ENCODE peak calls at places on chromosomes 2 and 18, in six cellular contexts. V, X, D, Y, P and L are unnamed samples.

GRCh38 chr2:225842939-225843338 is 443.4 kb downstream of the NYAP2 start:
- DNase-seq in V (no peak), X (no peak), D (no peak), Y (no peak), P (no peak), L (no peak)

GRCh38 chr2:121686218-121686617 is 37.0 kb upstream of the CLASP1 start:
- DNase-seq in V (no peak), X (no peak), D (no peak), Y (no peak), P (no peak), L (no peak)

GRCh38 chr2:43133708-43134570 is 92.5 kb downstream of the ZFP36L2 start:
- DNase-seq in V (no peak), X (peak; percentile 63), D (peak; percentile 83), Y (no peak), P (peak; percentile 76), L (peak; percentile 96)

GRCh38 chr18:79476918-79477685 is 81.4 kb downstream of the NFATC1 start:
- DNase-seq in V (no peak), X (no peak), D (no peak), Y (no peak), P (no peak), L (no peak)

GRCh38 chr2:194491409-194492115 is 1165.5 kb upstream of the SLC39A10 start:
- DNase-seq in V (no peak), X (no peak), D (no peak), Y (no peak), P (no peak), L (no peak)

GRCh38 chr2:207698303-207698702 is 13.1 kb upstream of the CCNYL1 start:
- DNase-seq in V (no peak), X (no peak), D (no peak), Y (no peak), P (no peak), L (no peak)

GRCh38 chr2:204010611-204011560 is 74.3 kb downstream of the ICOS start:
- DNase-seq in V (no peak), X (no peak), D (no peak), Y (no peak), P (no peak), L (no peak)

GRCh38 chr2:98882368-98882767 is 53.7 kb downstream of the CRACDL start:
- DNase-seq in V (no peak), X (no peak), D (no peak), Y (no peak), P (no peak), L (no peak)

GRCh38 chr18:36546028-36546427 is 248.5 kb downstream of the FHOD3 start:
- DNase-seq in V (no peak), X (no peak), D (no peak), Y (no peak), P (no peak), L (no peak)

GRCh38 chr2:71673402-71673795 is 220.0 kb downstream of the DYSF start:
- DNase-seq in V (no peak), X (no peak), D (no peak), Y (no peak), P (no peak), L (no peak)

GRCh38 chr2:118112771-118113334 is 24.6 kb downstream of the INSIG2 start:
- DNase-seq in V (no peak), X (no peak), D (no peak), Y (no peak), P (no peak), L (no peak)

GRCh38 chr2:162768646-162769045 is 69.9 kb downstream of the KCNH7 start:
- DNase-seq in V (no peak), X (no peak), D (no peak), Y (no peak), P (no peak), L (no peak)

GRCh38 chr2:137675584-137676327 is 288.5 kb upstream of the HNMT start:
- DNase-seq in V (no peak), X (no peak), D (no peak), Y (peak; percentile 32), P (no peak), L (no peak)

GRCh38 chr2:238409341-238410200 is 17.2 kb upstream of the ASB1 start:
- DNase-seq in V (no peak), X (no peak), D (no peak), Y (no peak), P (no peak), L (no peak)

GRCh38 chr2:222671259-222672067 is at the start of gene MOGAT1:
- DNase-seq in V (no peak), X (peak; percentile 53), D (peak; percentile 34), Y (peak; percentile 38), P (no peak), L (peak; percentile 58)

GRCh38 chr2:2640371-2640770 is 309.3 kb upstream of the MYT1L start:
- DNase-seq in V (no peak), X (no peak), D (no peak), Y (no peak), P (no peak), L (no peak)

GRCh38 chr2:205662389-205662965 is 19.8 kb upstream of the NRP2 start:
- DNase-seq in V (no peak), X (no peak), D (no peak), Y (no peak), P (no peak), L (no peak)

GRCh38 chr18:62523631-62524442 is 1.0 kb downstream of the ZCCHC2 start:
- DNase-seq in V (no peak), X (peak; percentile 60), D (peak; percentile 48), Y (peak; percentile 52), P (peak; percentile 57), L (peak; percentile 49)

GRCh38 chr2:224142397-224143312 is 103.6 kb upstream of the SERPINE2 start:
- DNase-seq in V (no peak), X (no peak), D (no peak), Y (no peak), P (no peak), L (no peak)

GRCh38 chr18:43031169-43031568 is 84.3 kb downstream of the RIT2 start:
- DNase-seq in V (no peak), X (no peak), D (no peak), Y (no peak), P (no peak), L (no peak)

GRCh38 chr18:79548077-79548450 is 131.5 kb upstream of the CTDP1 start:
- DNase-seq in V (no peak), X (peak; percentile 29), D (no peak), Y (no peak), P (no peak), L (no peak)

GRCh38 chr2:111662771-111663470 is 221.1 kb downstream of the ANAPC1 start:
- DNase-seq in V (no peak), X (no peak), D (peak; percentile 25), Y (no peak), P (peak; percentile 15), L (no peak)

GRCh38 chr2:69159988-69160387 is 147.0 kb downstream of the ANTXR1 start:
- DNase-seq in V (no peak), X (no peak), D (peak; percentile 49), Y (no peak), P (no peak), L (no peak)

GRCh38 chr2:172693529-172694185 is 42.0 kb upstream of the RAPGEF4 start:
- DNase-seq in V (no peak), X (no peak), D (no peak), Y (no peak), P (no peak), L (no peak)

GRCh38 chr2:30315391-30316055 is 84.2 kb downstream of the LBH start:
- DNase-seq in V (no peak), X (no peak), D (no peak), Y (no peak), P (no peak), L (no peak)

GRCh38 chr18:58216071-58216471 is 172.0 kb downstream of the NEDD4L start:
- DNase-seq in V (no peak), X (no peak), D (peak; percentile 44), Y (no peak), P (no peak), L (no peak)

GRCh38 chr2:85158559-85159273 is 25.5 kb downstream of the TCF7L1 start:
- DNase-seq in V (no peak), X (no peak), D (no peak), Y (no peak), P (no peak), L (no peak)

GRCh38 chr18:61870151-61870550 is 22.7 kb downstream of the RNF152 start:
- DNase-seq in V (peak; percentile 82), X (no peak), D (no peak), Y (no peak), P (no peak), L (no peak)

GRCh38 chr2:23745726-23746105 is 181.2 kb downstream of the ATAD2B start:
- DNase-seq in V (peak; percentile 42), X (no peak), D (no peak), Y (no peak), P (no peak), L (no peak)

GRCh38 chr2:20544093-20544747 is 97.3 kb downstream of the RHOB start:
- DNase-seq in V (no peak), X (no peak), D (no peak), Y (no peak), P (no peak), L (no peak)

GRCh38 chr2:43139996-43140621 is 86.3 kb downstream of the ZFP36L2 start:
- DNase-seq in V (peak; percentile 83), X (peak; percentile 33), D (no peak), Y (no peak), P (no peak), L (peak; percentile 47)

GRCh38 chr18:58640891-58641610 is 12.2 kb upstream of the ALPK2 start:
- DNase-seq in V (no peak), X (no peak), D (no peak), Y (no peak), P (no peak), L (no peak)

GRCh38 chr2:108305901-108306300 is 17.2 kb downstream of the SULT1C2 start:
- DNase-seq in V (no peak), X (no peak), D (no peak), Y (no peak), P (no peak), L (no peak)

GRCh38 chr2:129803067-129803466 is 176.4 kb upstream of the RAB6C start:
- DNase-seq in V (no peak), X (no peak), D (no peak), Y (no peak), P (no peak), L (no peak)